ENCODE peak calls at places on chromosomes 2 and 18, in six cellular contexts. One of them, this sample, is unnamed.

GRCh38 chr18:49491857-49492693 is 5.0 kb upstream of the C18orf32 start:
- DNase-seq in IMR-90: peak
- DNase-seq in left ventricle myocardium inferior: peak
- DNase-seq in PC-9: peak
- DNase-seq in ovary: peak
- DNase-seq in adrenal gland: peak
- DNase-seq in this sample: peak

GRCh38 chr18:74402806-74403433 is 54.2 kb downstream of the DIPK1C start:
- DNase-seq in adrenal gland: no peak
- DNase-seq in ovary: no peak
- DNase-seq in PC-9: no peak
- DNase-seq in left ventricle myocardium inferior: no peak
- DNase-seq in IMR-90: no peak
- DNase-seq in this sample: no peak

GRCh38 chr2:36330456-36331395 is 24.9 kb upstream of the CRIM1 start:
- DNase-seq in ovary: no peak
- DNase-seq in adrenal gland: no peak
- DNase-seq in PC-9: peak
- DNase-seq in left ventricle myocardium inferior: no peak
- DNase-seq in IMR-90: peak
- DNase-seq in this sample: no peak

GRCh38 chr18:46388295-46388694 is 268.7 kb downstream of the LOXHD1 start:
- DNase-seq in PC-9: no peak
- DNase-seq in left ventricle myocardium inferior: no peak
- DNase-seq in IMR-90: no peak
- DNase-seq in adrenal gland: no peak
- DNase-seq in ovary: no peak
- DNase-seq in this sample: no peak

GRCh38 chr2:140539506-140539905 is 1591.3 kb downstream of the LRP1B start:
- DNase-seq in IMR-90: no peak
- DNase-seq in left ventricle myocardium inferior: no peak
- DNase-seq in adrenal gland: no peak
- DNase-seq in ovary: no peak
- DNase-seq in PC-9: no peak
- DNase-seq in this sample: no peak

GRCh38 chr2:3636586-3637310 is 21.3 kb upstream of the ALLC start:
- DNase-seq in PC-9: no peak
- DNase-seq in IMR-90: no peak
- DNase-seq in adrenal gland: no peak
- DNase-seq in ovary: peak
- DNase-seq in left ventricle myocardium inferior: no peak
- DNase-seq in this sample: peak

GRCh38 chr2:44628297-44628696 is 266.6 kb downstream of the CAMKMT start:
- DNase-seq in IMR-90: no peak
- DNase-seq in left ventricle myocardium inferior: no peak
- DNase-seq in PC-9: no peak
- DNase-seq in ovary: no peak
- DNase-seq in adrenal gland: no peak
- DNase-seq in this sample: no peak

GRCh38 chr2:240579771-240580614 is 6.5 kb upstream of the CAPN10 start:
- DNase-seq in PC-9: peak
- DNase-seq in left ventricle myocardium inferior: no peak
- DNase-seq in adrenal gland: peak
- DNase-seq in IMR-90: peak
- DNase-seq in ovary: peak
- DNase-seq in this sample: no peak

GRCh38 chr18:24271381-24272331 is 126.0 kb downstream of the OSBPL1A start:
- DNase-seq in adrenal gland: peak
- DNase-seq in IMR-90: peak
- DNase-seq in PC-9: peak
- DNase-seq in ovary: peak
- DNase-seq in left ventricle myocardium inferior: peak
- DNase-seq in this sample: peak

GRCh38 chr2:120765911-120766757 is 30.5 kb downstream of the GLI2 start:
- DNase-seq in left ventricle myocardium inferior: peak
- DNase-seq in PC-9: no peak
- DNase-seq in ovary: peak
- DNase-seq in adrenal gland: peak
- DNase-seq in IMR-90: peak
- DNase-seq in this sample: peak

GRCh38 chr18:74456409-74457042 is 582 bp downstream of the DIPK1C start:
- DNase-seq in PC-9: no peak
- DNase-seq in left ventricle myocardium inferior: peak
- DNase-seq in IMR-90: no peak
- DNase-seq in ovary: no peak
- DNase-seq in adrenal gland: no peak
- DNase-seq in this sample: no peak

DNA sequence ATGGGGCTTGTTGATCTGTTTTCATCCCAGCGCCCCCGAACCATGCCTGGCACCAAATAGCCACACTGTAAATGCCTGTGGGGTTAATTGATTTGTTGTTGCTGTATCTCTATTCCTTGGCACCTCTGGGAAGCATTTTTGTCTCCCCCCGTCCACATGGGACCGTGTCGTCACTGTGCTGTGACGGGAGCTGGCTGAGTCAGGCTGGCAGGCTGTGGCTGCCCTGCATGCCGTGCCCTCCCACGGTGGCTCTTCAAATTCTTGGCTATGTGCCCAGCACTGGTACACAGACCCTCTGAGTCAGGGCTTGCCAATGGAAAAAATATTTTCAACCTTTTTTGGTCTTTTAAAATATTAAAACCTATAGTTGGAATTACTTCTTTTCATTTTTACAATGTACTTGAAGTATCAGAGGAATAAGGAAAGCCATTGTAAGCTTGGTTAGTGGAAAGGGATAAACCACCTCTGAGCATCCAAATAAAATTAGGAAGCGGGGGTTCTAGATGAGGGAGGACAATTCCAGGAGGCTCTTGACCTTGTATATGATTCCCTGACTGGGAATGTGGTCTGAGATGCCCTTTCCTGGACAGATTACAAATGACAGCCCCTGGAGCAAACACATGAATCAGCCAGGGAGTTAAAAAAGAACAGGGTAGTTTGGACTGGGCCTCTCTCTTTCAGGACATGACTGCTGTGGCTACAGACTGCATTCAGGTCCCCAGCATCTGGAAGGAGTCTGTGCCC is 59.4 kb downstream of the DGKD start:
- DNase-seq in left ventricle myocardium inferior: peak
- DNase-seq in PC-9: peak
- DNase-seq in adrenal gland: peak
- DNase-seq in IMR-90: peak
- DNase-seq in ovary: no peak
- DNase-seq in this sample: no peak
- H3K4me3 ChIP-seq in left ventricle myocardium inferior: no peak
- H3K4me3 ChIP-seq in PC-9: peak
- H3K4me3 ChIP-seq in adrenal gland: no peak
- H3K4me3 ChIP-seq in IMR-90: no peak
- H3K4me3 ChIP-seq in ovary: no peak
- H3K4me3 ChIP-seq in this sample: no peak

GRCh38 chr2:23286765-23287155 is 98.2 kb upstream of the KLHL29 start:
- DNase-seq in adrenal gland: peak
- DNase-seq in ovary: peak
- DNase-seq in left ventricle myocardium inferior: peak
- DNase-seq in IMR-90: peak
- DNase-seq in PC-9: no peak
- DNase-seq in this sample: no peak

GRCh38 chr2:23286031-23286764 is 98.8 kb upstream of the KLHL29 start:
- DNase-seq in PC-9: no peak
- DNase-seq in IMR-90: no peak
- DNase-seq in ovary: no peak
- DNase-seq in adrenal gland: no peak
- DNase-seq in left ventricle myocardium inferior: no peak
- DNase-seq in this sample: no peak

GRCh38 chr2:23283653-23284052 is 101.3 kb upstream of the KLHL29 start:
- DNase-seq in PC-9: peak
- DNase-seq in adrenal gland: no peak
- DNase-seq in ovary: no peak
- DNase-seq in left ventricle myocardium inferior: no peak
- DNase-seq in IMR-90: peak
- DNase-seq in this sample: no peak

GRCh38 chr2:23287250-23287704 is 97.7 kb upstream of the KLHL29 start:
- DNase-seq in left ventricle myocardium inferior: peak
- DNase-seq in IMR-90: peak
- DNase-seq in adrenal gland: peak
- DNase-seq in PC-9: no peak
- DNase-seq in ovary: peak
- DNase-seq in this sample: no peak

GRCh38 chr2:23285076-23285795 is 99.7 kb upstream of the KLHL29 start:
- DNase-seq in IMR-90: no peak
- DNase-seq in PC-9: no peak
- DNase-seq in ovary: no peak
- DNase-seq in left ventricle myocardium inferior: no peak
- DNase-seq in adrenal gland: no peak
- DNase-seq in this sample: no peak
- H3K27ac ChIP-seq in IMR-90: no peak
- H3K27ac ChIP-seq in PC-9: no peak
- H3K27ac ChIP-seq in ovary: no peak
- H3K27ac ChIP-seq in left ventricle myocardium inferior: no peak
- H3K27ac ChIP-seq in adrenal gland: no peak
- H3K27ac ChIP-seq in this sample: no peak

DNA sequence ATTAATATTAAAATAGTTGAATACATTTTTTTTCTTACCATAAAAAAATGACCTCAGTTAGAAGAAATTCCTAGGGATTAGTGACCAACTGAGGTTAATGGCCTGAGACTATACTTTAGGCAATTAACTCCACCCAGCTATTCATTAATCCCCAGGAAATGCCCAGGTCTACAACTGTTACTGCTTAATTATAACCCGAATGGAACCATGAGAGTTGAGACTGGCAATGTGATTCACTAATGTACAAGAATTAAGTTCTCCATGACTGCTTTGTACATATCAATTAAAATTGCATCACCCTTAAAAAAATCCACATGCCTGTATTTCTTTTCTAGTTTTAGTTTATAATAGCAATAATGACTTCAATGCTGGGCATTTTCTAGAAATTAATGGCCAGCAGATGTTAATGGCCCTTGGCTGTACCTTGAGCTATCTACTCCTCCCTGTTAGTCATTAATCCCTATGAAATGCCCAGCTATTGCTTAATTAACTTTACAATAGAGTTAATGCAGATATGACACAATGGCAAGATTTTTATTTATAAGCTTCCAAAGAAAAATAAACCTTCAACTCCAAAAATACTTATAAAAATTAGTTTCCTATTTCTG is 44.1 kb downstream of the ERBB4 start:
- DNase-seq in IMR-90: no peak
- DNase-seq in ovary: no peak
- DNase-seq in left ventricle myocardium inferior: no peak
- DNase-seq in PC-9: no peak
- DNase-seq in adrenal gland: no peak
- DNase-seq in this sample: no peak
- TF ChIP-seq CTCF in IMR-90: no peak
- TF ChIP-seq CTCF in ovary: no peak
- TF ChIP-seq CTCF in left ventricle myocardium inferior: no peak
- TF ChIP-seq CTCF in PC-9: no peak
- TF ChIP-seq CTCF in adrenal gland: no peak
- TF ChIP-seq CTCF in this sample: no peak

GRCh38 chr2:27716301-27717069 is 52.8 kb downstream of the SLC4A1AP start:
- DNase-seq in ovary: no peak
- DNase-seq in PC-9: no peak
- DNase-seq in adrenal gland: no peak
- DNase-seq in left ventricle myocardium inferior: no peak
- DNase-seq in IMR-90: no peak
- DNase-seq in this sample: no peak
- H3K4me3 ChIP-seq in ovary: no peak
- H3K4me3 ChIP-seq in PC-9: no peak
- H3K4me3 ChIP-seq in adrenal gland: no peak
- H3K4me3 ChIP-seq in left ventricle myocardium inferior: peak
- H3K4me3 ChIP-seq in IMR-90: no peak
- H3K4me3 ChIP-seq in this sample: no peak

GRCh38 chr2:113157897-113158753 is 15.6 kb upstream of the PSD4 start:
- DNase-seq in adrenal gland: no peak
- DNase-seq in PC-9: peak
- DNase-seq in left ventricle myocardium inferior: no peak
- DNase-seq in IMR-90: peak
- DNase-seq in ovary: no peak
- DNase-seq in this sample: no peak
- H3K27ac ChIP-seq in adrenal gland: peak
- H3K27ac ChIP-seq in PC-9: peak
- H3K27ac ChIP-seq in left ventricle myocardium inferior: no peak
- H3K27ac ChIP-seq in IMR-90: no peak
- H3K27ac ChIP-seq in ovary: no peak
- H3K27ac ChIP-seq in this sample: no peak

DNA sequence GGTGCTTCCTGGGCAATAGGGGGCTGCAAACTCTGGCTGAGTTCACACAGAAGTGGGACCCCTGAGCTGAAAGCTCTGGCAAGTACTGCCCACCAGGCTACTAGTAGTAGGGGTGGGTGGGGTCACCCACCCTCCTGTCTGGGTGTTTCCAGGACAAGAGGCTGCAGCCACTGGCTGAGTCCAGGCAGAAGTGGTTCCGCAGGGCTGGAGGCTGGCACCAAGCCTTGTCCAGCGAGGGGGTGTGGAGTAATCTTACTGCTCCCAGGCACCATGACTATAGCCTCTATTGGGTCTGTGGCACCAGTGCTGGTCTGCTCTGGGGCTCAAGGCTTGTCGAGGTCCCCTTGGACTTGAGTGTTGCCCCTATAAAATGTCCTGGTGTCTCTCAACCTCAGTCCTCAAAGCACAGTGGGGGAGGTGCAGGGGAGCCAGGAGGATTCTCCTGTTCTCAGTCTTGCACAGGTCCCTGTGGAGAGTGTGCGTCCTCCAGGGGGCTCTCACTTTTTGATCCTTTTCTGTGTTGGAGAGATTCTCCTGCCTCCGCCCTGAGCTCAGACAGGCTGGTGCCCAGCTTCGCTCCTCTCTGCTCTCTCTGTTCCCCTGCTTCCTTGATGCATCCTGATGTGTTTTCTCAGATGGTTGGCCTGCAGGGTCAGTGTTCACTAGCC is 48.1 kb downstream of the NUP35 start:
- DNase-seq in IMR-90: no peak
- DNase-seq in PC-9: no peak
- DNase-seq in adrenal gland: no peak
- DNase-seq in left ventricle myocardium inferior: no peak
- DNase-seq in ovary: no peak
- DNase-seq in this sample: no peak
- TF ChIP-seq CTCF in IMR-90: no peak
- TF ChIP-seq CTCF in PC-9: no peak
- TF ChIP-seq CTCF in adrenal gland: no peak
- TF ChIP-seq CTCF in left ventricle myocardium inferior: no peak
- TF ChIP-seq CTCF in ovary: no peak
- TF ChIP-seq CTCF in this sample: no peak